ENCODE peak calls at places on chromosomes 16 and 17, in six cellular contexts. C is H1, R is A549, P is transverse colon, U is K562, F is GM12878. L is an unnamed sample.
A peak's percentile ranks its signal among the peaks of the same experiment; 100 is the strongest.

GRCh38 chr16:31484491-31485171 is 1.7 kb downstream of the SLC5A2 start:
- DNase-seq in R (peak; percentile 51), P (peak; percentile 78), F (no peak), C (no peak), U (peak; percentile 42), L (no peak)

GRCh38 chr16:20647736-20648135 is 49.7 kb downstream of the ACSM1 start:
- DNase-seq in C (no peak), U (no peak), P (no peak), F (no peak), R (no peak), L (no peak)

GRCh38 chr16:57607676-57608461 is 20.6 kb upstream of the ADGRG1 start:
- DNase-seq in U (no peak), F (no peak), R (no peak), P (no peak), C (no peak), L (no peak)

GRCh38 chr17:38709864-38710602 is 5.0 kb downstream of the MLLT6 start:
- DNase-seq in U (no peak), C (no peak), F (no peak), R (no peak), P (no peak), L (no peak)

GRCh38 chr17:16085066-16085699 is 85.6 kb downstream of the TTC19 start:
- DNase-seq in P (no peak), U (no peak), R (no peak), C (no peak), F (no peak), L (no peak)

GRCh38 chr17:16199093-16199492 is 16.2 kb downstream of the NCOR1 start:
- DNase-seq in R (no peak), F (no peak), P (no peak), C (no peak), U (no peak), L (peak; percentile 11)

GRCh38 chr17:50865060-50865867 is 890 bp downstream of the TOB1 start:
- DNase-seq in P (peak; percentile 53), F (no peak), R (peak; percentile 69), U (peak; percentile 74), C (peak; percentile 76), L (peak; percentile 36)

GRCh38 chr16:56970934-56971767 is 9.4 kb downstream of the CETP start:
- DNase-seq in F (peak; percentile 80), C (no peak), U (no peak), P (no peak), R (no peak), L (no peak)

GRCh38 chr16:67112591-67113399 is 3.1 kb downstream of the PHAF1 start:
- DNase-seq in P (no peak), U (peak; percentile 29), C (no peak), F (no peak), R (no peak), L (no peak)

GRCh38 chr16:19153876-19154275 is 14.2 kb upstream of the SYT17 start:
- DNase-seq in U (peak; percentile 70), P (no peak), F (no peak), C (no peak), R (peak; percentile 79), L (no peak)

GRCh38 chr16:84804326-84804725 is 15.5 kb upstream of the CRISPLD2 start:
- DNase-seq in C (no peak), R (no peak), F (no peak), P (no peak), U (no peak), L (no peak)

GRCh38 chr17:83152745-83153611 is 73.6 kb downstream of the METRNL start:
- DNase-seq in R (no peak), F (no peak), P (peak; percentile 42), C (no peak), U (peak; percentile 4), L (peak; percentile 63)

GRCh38 chr16:3824121-3824795 is 56.3 kb downstream of the CREBBP start:
- DNase-seq in U (no peak), R (no peak), F (no peak), P (no peak), C (peak; percentile 39), L (no peak)

GRCh38 chr17:44108440-44109311 is 14.8 kb downstream of the HDAC5 start:
- DNase-seq in F (no peak), R (peak; percentile 88), C (no peak), P (peak; percentile 79), U (peak; percentile 76), L (peak; percentile 67)

GRCh38 chr16:12611006-12611477 is 192.6 kb downstream of the CPPED1 start:
- DNase-seq in P (no peak), R (peak; percentile 38), U (no peak), F (no peak), C (no peak), L (no peak)

GRCh38 chr17:69254187-69254586 is 25.6 kb upstream of the ABCA10 start:
- DNase-seq in R (no peak), U (peak; percentile 13), P (no peak), F (no peak), C (no peak), L (no peak)

GRCh38 chr16:11586856-11587642 is at the start of gene LITAF:
- DNase-seq in C (peak; percentile 79), U (peak; percentile 57), R (peak; percentile 55), F (no peak), P (peak; percentile 76), L (peak; percentile 45)

GRCh38 chr16:75494696-75495601 is at the start of gene CHST6:
- DNase-seq in R (peak; percentile 17), U (peak; percentile 56), P (peak; percentile 31), C (peak; percentile 91), F (no peak), L (no peak)

GRCh38 chr17:50559674-50560184 is 786 bp upstream of the CACNA1G start:
- DNase-seq in F (no peak), R (peak; percentile 90), P (peak; percentile 69), U (peak; percentile 77), C (peak; percentile 88), L (peak; percentile 39)

GRCh38 chr17:34579017-34579946 is at the start of gene TMEM132E:
- DNase-seq in P (peak; percentile 13), R (peak; percentile 13), U (no peak), C (peak; percentile 75), F (no peak), L (no peak)

GRCh38 chr17:16215965-16216316 is 607 bp upstream of the NCOR1 start:
- DNase-seq in C (no peak), U (peak; percentile 37), F (no peak), P (peak; percentile 63), R (no peak), L (no peak)

DNA sequence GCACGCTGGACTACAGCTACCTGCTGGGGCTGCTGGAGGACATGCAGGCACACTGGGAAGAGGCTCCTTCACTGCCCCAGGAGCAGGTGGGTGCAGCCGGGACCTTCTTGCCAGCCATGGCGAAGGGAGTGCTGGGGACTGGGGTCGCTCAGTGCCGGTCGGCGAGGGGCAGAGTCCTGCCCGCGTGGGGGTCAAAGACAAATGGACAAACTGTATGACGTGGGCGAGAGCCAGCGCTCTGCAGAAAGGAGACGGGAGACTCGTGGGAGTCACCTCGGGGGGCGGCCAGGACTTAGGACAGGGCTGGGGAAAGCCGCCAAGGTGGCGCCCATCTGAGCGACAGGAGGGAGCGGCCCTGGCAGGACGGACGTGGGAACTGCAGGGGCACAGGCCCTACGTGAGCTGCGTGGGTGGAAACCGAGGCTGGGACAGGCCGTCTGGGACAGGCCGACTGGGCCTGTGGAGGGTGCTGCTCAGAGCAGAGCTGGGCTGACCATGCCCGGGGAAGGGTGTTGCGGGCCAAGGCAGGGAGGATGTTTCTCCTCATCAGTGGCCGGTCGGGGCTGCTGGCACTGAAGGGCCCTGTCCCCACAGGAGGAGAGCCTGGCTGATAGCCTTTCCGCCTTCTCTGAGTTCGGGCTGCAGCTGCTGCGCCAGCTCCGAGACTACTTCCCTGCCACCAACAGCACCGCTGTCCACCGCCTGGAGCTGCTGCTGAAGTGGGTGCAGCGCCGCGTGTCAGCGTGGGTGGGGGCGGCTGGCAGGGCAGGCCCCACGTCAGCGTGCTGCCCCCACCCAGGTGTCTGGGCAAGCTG is 8.0 kb downstream of the TSR3 start:
- DNase-seq in C (no peak), P (no peak), F (no peak), R (no peak), U (no peak), L (no peak)
- H3K27ac ChIP-seq in C (no peak overlapping the region), P (peak overlapping the region; percentile 37), F (no peak overlapping the region), R (no peak overlapping the region), U (no peak overlapping the region), L (no peak overlapping the region)

GRCh38 chr17:79010304-79010646 is 711 bp upstream of the CANT1 start:
- DNase-seq in U (no peak), P (no peak), F (no peak), C (no peak), R (no peak), L (no peak)

GRCh38 chr17:79012563-79013134 is 3.1 kb upstream of the CANT1 start:
- DNase-seq in F (no peak), C (no peak), U (no peak), R (no peak), P (no peak), L (no peak)

GRCh38 chr17:79009397-79010303 is at the start of gene CANT1:
- DNase-seq in F (peak; percentile 64), P (peak; percentile 89), R (peak; percentile 87), U (peak; percentile 96), C (peak; percentile 92), L (peak; percentile 62)

GRCh38 chr17:79014158-79014758 is 4.7 kb upstream of the CANT1 start:
- DNase-seq in U (no peak), C (no peak), F (no peak), R (no peak), P (no peak), L (no peak)

DNA sequence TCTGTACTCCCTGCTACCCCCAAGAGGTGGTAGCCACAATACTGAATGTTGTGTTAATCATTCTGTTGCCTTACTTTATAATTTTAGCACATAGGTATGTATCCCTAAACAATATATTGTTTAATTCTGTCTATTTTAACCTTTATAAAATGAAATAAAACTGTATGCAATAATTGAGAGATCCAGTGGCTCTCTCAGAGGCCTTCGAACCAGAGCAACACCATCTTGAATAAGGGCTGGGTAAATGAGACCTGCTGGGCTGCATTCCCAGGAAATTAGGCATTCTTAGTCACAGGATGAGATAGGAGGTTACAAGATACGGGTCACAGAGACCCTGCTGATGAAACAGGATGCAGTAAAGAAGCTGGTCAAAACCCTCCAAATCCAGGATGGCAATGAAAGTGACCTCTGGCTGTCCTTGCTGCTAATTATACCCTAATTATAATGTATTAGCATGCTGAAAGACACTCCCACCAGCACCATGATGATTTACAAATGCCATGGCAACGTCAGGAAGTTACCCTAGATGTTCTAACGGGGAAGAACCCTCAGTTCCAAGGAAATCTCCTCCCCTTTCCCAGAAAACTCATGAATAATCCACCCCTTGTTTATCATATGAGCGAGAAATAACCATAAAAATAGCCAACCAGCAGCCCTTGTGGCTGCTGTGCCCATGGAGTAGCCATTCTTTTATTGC is 2.0 kb upstream of the CANT1 start:
- DNase-seq in U (no peak), P (no peak), C (no peak), F (no peak), R (no peak), L (no peak)
- TF ChIP-seq EP300 in U (peak; percentile 33), P (no peak), C (no peak), F (no peak), R (no peak), L (no peak)

DNA sequence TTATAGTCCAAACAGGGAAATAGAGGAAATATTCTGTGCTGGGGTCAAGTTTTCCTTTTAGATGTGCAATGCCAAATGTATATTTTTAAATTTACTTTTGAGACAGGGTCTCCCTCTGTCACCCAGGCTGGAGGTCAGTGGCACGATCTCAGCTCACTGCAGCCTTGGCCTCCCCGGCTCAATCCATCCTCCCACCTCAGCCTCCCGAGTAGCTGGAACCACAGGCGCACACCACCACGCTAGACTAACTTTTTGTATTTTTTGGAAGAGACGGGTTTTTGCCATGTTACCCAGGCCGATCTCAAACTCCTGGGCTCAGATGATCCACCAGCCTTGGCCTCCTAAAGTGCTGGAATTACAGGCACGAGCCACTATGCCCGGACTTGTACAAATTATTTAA is 25.8 kb upstream of the MED13 start:
- DNase-seq in P (no peak), U (no peak), F (no peak), C (no peak), R (no peak), L (no peak)
- H3K27ac ChIP-seq in P (no peak overlapping the region), U (no peak overlapping the region), F (no peak overlapping the region), C (no peak overlapping the region), R (no peak overlapping the region), L (no peak overlapping the region)

GRCh38 chr17:2071421-2072281 is 16.7 kb downstream of the HIC1 start:
- DNase-seq in R (no peak), F (no peak), C (no peak), P (peak; percentile 40), U (no peak), L (no peak)
- TF ChIP-seq EP300 in R (no peak), F (no peak), C (no peak), P (peak; percentile 79), U (no peak), L (peak; percentile 51)

L was measured in tibial nerve.